ENCODE peak calls at places on chromosomes 2 and 18, in seven cellular contexts. J is transverse colon, U is GM23338, N is K562, Y is stomach, T is breast epithelium, W is Panc1. D is an unnamed sample.

GRCh38 chr18:76266226-76266991 is 228.6 kb downstream of the ZNF516 start:
- DNase-seq in T (no peak), Y (no peak), U (no peak), N (no peak), J (no peak), W (no peak), D (no peak)

GRCh38 chr18:79404567-79404910 is 8.8 kb downstream of the NFATC1 start:
- DNase-seq in J (no peak), Y (no peak), W (no peak), N (peak), U (no peak), T (no peak), D (peak)

GRCh38 chr2:178265851-178266250 is 71.5 kb downstream of the OSBPL6 start:
- DNase-seq in W (no peak), U (no peak), N (no peak), Y (no peak), T (no peak), J (no peak), D (no peak)

GRCh38 chr2:129755786-129756185 is 223.7 kb upstream of the RAB6C start:
- DNase-seq in J (no peak), T (no peak), N (no peak), Y (no peak), W (no peak), U (no peak), D (no peak)

GRCh38 chr2:6073260-6074141 is 381.3 kb downstream of the SOX11 start:
- DNase-seq in Y (no peak), U (no peak), J (no peak), N (no peak), T (no peak), W (no peak), D (no peak)

GRCh38 chr2:127007652-127008051 is 99.3 kb downstream of the BIN1 start:
- DNase-seq in J (no peak), T (no peak), W (no peak), N (no peak), U (no peak), Y (no peak), D (no peak)

GRCh38 chr18:63775166-63775730 is at the start of gene SERPINB7:
- DNase-seq in U (no peak), T (no peak), N (no peak), W (no peak), Y (no peak), J (no peak), D (no peak)

GRCh38 chr2:133194777-133195335 is 373.4 kb downstream of the NCKAP5 start:
- DNase-seq in W (no peak), N (no peak), U (no peak), Y (no peak), T (no peak), J (no peak), D (no peak)

GRCh38 chr2:189179607-189179979 is at the start of gene COL5A2:
- DNase-seq in J (peak), T (peak), Y (no peak), W (no peak), N (no peak), U (peak), D (no peak)

GRCh38 chr2:27078267-27079194 is at the start of gene EMILIN1:
- DNase-seq in U (peak), T (peak), W (no peak), J (peak), Y (peak), N (no peak), D (peak)

GRCh38 chr2:193303464-193303863 is 1108.7 kb upstream of the TMEFF2 start:
- DNase-seq in J (no peak), Y (no peak), U (no peak), W (no peak), T (no peak), N (no peak), D (no peak)

GRCh38 chr2:215982465-215982875 is 30.9 kb downstream of the MREG start:
- DNase-seq in U (no peak), J (no peak), T (peak), W (peak), Y (peak), N (no peak), D (peak)

GRCh38 chr2:187358531-187358930 is 89.5 kb downstream of the CALCRL start:
- DNase-seq in W (no peak), U (no peak), T (no peak), Y (no peak), J (no peak), N (no peak), D (no peak)

GRCh38 chr2:216286616-216287231 is 85.6 kb downstream of the MARCHF4 start:
- DNase-seq in T (no peak), Y (no peak), J (no peak), W (no peak), N (peak), U (no peak), D (no peak)

GRCh38 chr2:36659872-36660312 is 36.6 kb upstream of the VIT start:
- DNase-seq in J (no peak), T (no peak), Y (no peak), U (no peak), W (no peak), N (no peak), D (no peak)

GRCh38 chr2:230129343-230129742 is 60.6 kb upstream of the SLC16A14 start:
- DNase-seq in J (no peak), Y (no peak), T (no peak), N (no peak), W (no peak), U (no peak), D (no peak)

GRCh38 chr2:82789886-82790276 is 1669.2 kb downstream of the SUCLG1 start:
- DNase-seq in J (no peak), W (no peak), Y (no peak), N (no peak), T (no peak), U (no peak), D (no peak)

GRCh38 chr2:177880278-177880677 is 192.3 kb downstream of the PDE11A start:
- DNase-seq in J (no peak), W (no peak), U (no peak), N (no peak), T (no peak), Y (no peak), D (no peak)

GRCh38 chr2:113064898-113065297 is 2.9 kb upstream of the IL1F10 start:
- DNase-seq in U (no peak), Y (no peak), N (no peak), J (no peak), T (no peak), W (no peak), D (no peak)

GRCh38 chr2:216210711-216211131 is 101.6 kb downstream of the XRCC5 start:
- DNase-seq in W (no peak), N (no peak), Y (no peak), T (no peak), J (no peak), U (no peak), D (no peak)

GRCh38 chr2:70959851-70960832 is 18.3 kb upstream of the ANKRD53 start:
- DNase-seq in W (no peak), T (peak), N (no peak), Y (peak), J (no peak), U (peak), D (peak)

GRCh38 chr2:2731101-2731850 is 400.2 kb upstream of the MYT1L start:
- DNase-seq in N (no peak), W (no peak), J (no peak), T (no peak), U (no peak), Y (no peak), D (peak)

GRCh38 chr2:161423351-161424178 is 7.5 kb downstream of the TBR1 start:
- DNase-seq in Y (no peak), T (no peak), J (peak), N (no peak), W (no peak), U (peak), D (peak)

GRCh38 chr2:202721621-202722020 is 86.9 kb downstream of the FAM117B start:
- DNase-seq in J (no peak), N (no peak), Y (no peak), U (peak), T (no peak), W (no peak), D (no peak)

GRCh38 chr2:64052468-64053241 is 33.4 kb upstream of the VPS54 start:
- DNase-seq in W (no peak), J (no peak), T (no peak), N (no peak), U (no peak), Y (no peak), D (no peak)
- TF ChIP-seq POLR2AphosphoS5 in W (no peak), J (no peak), T (no peak), N (no peak), U (no peak), Y (peak), D (no peak)

DNA sequence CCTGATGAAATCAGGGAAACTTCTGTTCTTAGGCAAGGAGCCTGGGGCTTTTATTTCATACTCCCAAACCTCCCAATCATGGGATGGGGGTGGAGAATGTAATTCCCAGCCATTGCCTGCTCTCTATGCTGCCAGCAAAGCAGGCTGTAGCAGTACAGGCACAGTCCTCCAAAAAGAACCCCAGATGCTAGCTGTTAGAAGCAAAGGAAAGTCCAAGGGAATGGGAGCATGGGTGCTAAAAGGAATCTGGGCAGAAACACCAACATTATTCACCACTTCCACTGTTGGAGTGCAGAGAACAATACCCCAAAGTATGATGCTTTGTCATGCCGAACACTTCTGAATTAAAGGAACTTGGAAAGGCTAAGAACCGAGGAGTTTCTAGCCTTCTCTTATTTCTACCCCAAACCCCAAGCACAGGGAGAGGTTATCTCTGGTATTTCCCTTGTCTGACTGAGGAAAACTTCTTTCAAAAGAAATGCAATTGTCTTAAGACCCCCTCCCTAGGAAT is 24.7 kb downstream of the MDH1 start:
- DNase-seq in Y (no peak), J (no peak), U (peak), N (no peak), T (no peak), W (no peak), D (no peak)
- TF ChIP-seq POLR2AphosphoS5 in Y (no peak), J (no peak), U (no peak), N (no peak), T (no peak), W (no peak), D (no peak)

GRCh38 chr2:54602736-54603322 is 120.6 kb upstream of the EML6 start:
- DNase-seq in J (no peak), N (no peak), T (no peak), Y (no peak), W (no peak), U (no peak), D (no peak)

GRCh38 chr2:54601339-54601738 is 122.1 kb upstream of the EML6 start:
- DNase-seq in U (no peak), N (no peak), T (no peak), J (no peak), W (no peak), Y (no peak), D (no peak)

GRCh38 chr2:54603796-54604195 is 119.7 kb upstream of the EML6 start:
- DNase-seq in Y (no peak), T (no peak), J (no peak), U (no peak), N (no peak), W (no peak), D (no peak)

GRCh38 chr2:54604771-54605350 is 118.6 kb upstream of the EML6 start:
- DNase-seq in T (no peak), W (no peak), N (no peak), J (no peak), U (no peak), Y (no peak), D (no peak)

DNA sequence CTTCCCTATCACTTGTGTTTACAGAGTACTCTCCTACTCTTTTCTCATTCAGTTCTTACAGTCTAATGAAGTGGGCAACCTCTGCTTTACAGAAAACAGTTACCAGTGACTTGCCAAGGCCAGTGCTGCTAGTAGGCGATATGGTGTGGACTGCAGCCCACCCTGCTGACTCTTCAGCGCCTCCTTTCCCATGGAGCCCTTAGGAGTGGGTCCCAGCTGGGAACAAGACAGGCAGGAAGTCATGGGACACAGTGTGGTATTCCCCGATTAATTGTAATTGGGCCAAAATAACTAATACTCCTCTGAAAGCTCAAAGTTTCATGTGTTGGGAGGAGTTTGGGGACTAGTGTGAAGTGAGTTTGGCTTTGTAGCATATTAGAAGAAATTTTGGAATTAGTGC is 120.1 kb upstream of the EML6 start:
- DNase-seq in N (no peak), U (no peak), J (no peak), Y (no peak), T (no peak), W (no peak), D (no peak)
- TF ChIP-seq POLR2AphosphoS5 in N (no peak), U (no peak), J (no peak), Y (no peak), T (no peak), W (no peak), D (no peak)

GRCh38 chr2:237438082-237438925 is 24.3 kb upstream of the COL6A3 start:
- DNase-seq in J (peak), N (no peak), T (peak), W (no peak), Y (peak), U (peak), D (no peak)

GRCh38 chr2:237437566-237437965 is 23.6 kb upstream of the COL6A3 start:
- DNase-seq in N (no peak), U (no peak), T (no peak), J (no peak), Y (no peak), W (no peak), D (no peak)

GRCh38 chr2:237444026-237444425 is 30.1 kb upstream of the COL6A3 start:
- DNase-seq in W (no peak), U (no peak), N (no peak), T (no peak), Y (no peak), J (no peak), D (no peak)

GRCh38 chr2:237440819-237441281 is 26.9 kb upstream of the COL6A3 start:
- DNase-seq in J (no peak), Y (no peak), N (no peak), U (no peak), T (no peak), W (no peak), D (no peak)

DNA sequence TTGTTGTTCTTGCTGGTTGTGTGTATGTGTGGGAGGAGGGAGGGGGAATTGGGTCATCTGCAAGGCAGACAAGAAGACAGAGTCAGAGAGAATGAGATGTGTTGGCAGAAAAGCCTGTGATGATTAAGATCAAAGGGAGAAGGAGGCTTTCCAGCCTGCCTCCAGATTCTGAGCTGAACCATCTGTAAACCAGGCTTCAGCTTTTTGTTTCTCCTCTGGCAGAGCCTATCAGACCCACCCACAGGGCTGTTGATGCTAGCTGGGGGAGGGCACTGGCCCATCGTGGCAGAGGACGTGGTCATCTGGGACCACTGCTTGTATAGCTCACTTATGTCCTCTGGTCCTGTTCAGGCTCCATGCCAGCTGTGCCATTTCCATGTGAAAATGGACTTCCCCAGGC is 27.6 kb upstream of the COL6A3 start:
- DNase-seq in J (no peak), Y (no peak), T (no peak), N (no peak), W (no peak), U (no peak), D (no peak)
- TF ChIP-seq POLR2AphosphoS5 in J (no peak), Y (no peak), T (no peak), N (no peak), W (no peak), U (no peak), D (no peak)

DNA sequence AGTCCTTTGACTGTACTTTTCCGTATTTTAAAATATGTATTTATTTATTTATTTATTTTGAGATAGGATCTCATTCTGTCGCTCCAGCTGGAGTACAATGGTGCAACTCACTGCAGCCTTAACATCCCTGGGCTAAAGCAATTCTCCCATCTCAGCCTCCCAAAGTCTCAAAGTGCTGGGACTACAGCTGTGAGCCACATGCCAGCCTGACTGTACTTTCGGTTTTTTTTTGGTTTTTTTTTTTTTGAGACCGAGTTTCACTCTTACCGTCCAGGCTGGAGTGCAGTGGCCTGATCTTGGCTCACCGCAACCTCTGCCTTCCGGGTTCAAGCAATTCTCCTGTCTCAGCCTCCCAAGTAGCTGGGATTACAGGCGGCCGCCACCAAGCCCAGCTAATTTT is 28.9 kb upstream of the CCNYL1 start:
- DNase-seq in N (no peak), W (no peak), J (no peak), Y (no peak), T (no peak), U (no peak), D (no peak)
- TF ChIP-seq POLR2AphosphoS5 in N (no peak), W (no peak), J (no peak), Y (no peak), T (no peak), U (no peak), D (no peak)